ENCODE peak calls at places on chromosomes 5 and 9, in six cellular contexts. Y is A549, S is HepG2, K is K562, L is endothelial cell of umbilical vein, A is GM12878. I is an unnamed sample.

GRCh38 chr9:125455132-125455531 is 193.5 kb downstream of the GAPVD1 start:
- DNase-seq in Y (no peak), S (no peak), K (no peak), L (no peak), A (no peak), I (no peak)

GRCh38 chr9:88890546-88890945 is 100.7 kb upstream of the S1PR3 start:
- DNase-seq in K (no peak), Y (no peak), L (no peak), A (no peak), S (no peak), I (no peak)

GRCh38 chr9:135282001-135282731 is 194.7 kb downstream of the OLFM1 start:
- DNase-seq in Y (peak), K (peak), S (peak), A (no peak), L (no peak), I (no peak)

GRCh38 chr5:143749581-143750204 is 62.3 kb upstream of the HMHB1 start:
- DNase-seq in L (no peak), A (no peak), S (peak), Y (no peak), K (no peak), I (no peak)

GRCh38 chr5:80654054-80654390 is 430 bp upstream of the MSH3 start:
- DNase-seq in S (peak), L (peak), K (peak), A (no peak), Y (peak), I (peak)

GRCh38 chr9:21989440-21990189 is 4.6 kb downstream of the CDKN2A start:
- DNase-seq in Y (no peak), S (no peak), L (no peak), K (no peak), A (no peak), I (no peak)

GRCh38 chr5:127031147-127031862 is 947 bp upstream of the MARCHF3 start:
- DNase-seq in L (no peak), K (no peak), Y (peak), S (no peak), A (no peak), I (peak)

GRCh38 chr9:92543972-92544371 is 8.2 kb upstream of the ECM2 start:
- DNase-seq in Y (no peak), L (no peak), K (no peak), A (no peak), S (no peak), I (no peak)

GRCh38 chr5:104081232-104081631 is 518.6 kb upstream of the NUDT12 start:
- DNase-seq in K (no peak), L (no peak), A (no peak), S (no peak), Y (no peak), I (no peak)

GRCh38 chr5:73125289-73125688 is 4.9 kb downstream of the TMEM171 start:
- DNase-seq in K (no peak), S (no peak), A (no peak), L (no peak), Y (no peak), I (no peak)

GRCh38 chr9:122008559-122008958 is 84.5 kb downstream of the TTLL11 start:
- DNase-seq in S (no peak), L (no peak), K (no peak), A (no peak), Y (no peak), I (no peak)

GRCh38 chr5:66848749-66849641 is 252.8 kb downstream of the MAST4 start:
- DNase-seq in Y (no peak), L (peak), S (no peak), K (no peak), A (no peak), I (no peak)

GRCh38 chr9:111870774-111871542 is 25.7 kb upstream of the UGCG start:
- DNase-seq in Y (no peak), L (no peak), K (no peak), A (peak), S (no peak), I (no peak)

GRCh38 chr9:73869261-73869660 is 627.9 kb upstream of the RORB start:
- DNase-seq in S (peak), L (peak), Y (peak), K (peak), A (peak), I (peak)

GRCh38 chr9:110744753-110745522 is 76.3 kb downstream of the MUSK start:
- DNase-seq in Y (peak), L (peak), A (no peak), S (no peak), K (no peak), I (no peak)

GRCh38 chr9:92738661-92739081 is 26.0 kb downstream of the BICD2 start:
- DNase-seq in Y (no peak), S (no peak), A (no peak), K (no peak), L (no peak), I (no peak)

GRCh38 chr9:108397286-108397685 is 458.5 kb downstream of the ACTL7B start:
- DNase-seq in K (no peak), L (no peak), S (no peak), Y (no peak), A (no peak), I (no peak)

GRCh38 chr5:142925795-142926194 is 155.6 kb downstream of the ARHGAP26 start:
- DNase-seq in S (no peak), K (no peak), Y (peak), A (no peak), L (peak), I (no peak)

GRCh38 chr5:34894716-34895115 is 20.6 kb downstream of the RAD1 start:
- DNase-seq in L (no peak), K (no peak), Y (no peak), A (no peak), S (no peak), I (no peak)

GRCh38 chr9:107299437-107299836 is 16.4 kb downstream of the RAD23B start:
- DNase-seq in Y (no peak), S (no peak), A (no peak), K (no peak), L (peak), I (no peak)

GRCh38 chr5:57836921-57837320 is 354.3 kb upstream of the ACTBL2 start:
- DNase-seq in L (no peak), K (no peak), A (no peak), Y (no peak), S (no peak), I (no peak)

GRCh38 chr5:39198080-39198479 is 21.3 kb downstream of the FYB1 start:
- DNase-seq in L (no peak), S (peak), A (no peak), Y (peak), K (no peak), I (no peak)

GRCh38 chr9:21804791-21805190 is 2.4 kb downstream of the MTAP start:
- DNase-seq in L (no peak), S (no peak), Y (no peak), K (no peak), A (no peak), I (no peak)

GRCh38 chr5:108148715-108149139 is 233.2 kb downstream of the FBXL17 start:
- DNase-seq in L (peak), K (peak), S (peak), Y (peak), A (no peak), I (peak)

GRCh38 chr5:178869577-178869976 is 9.8 kb downstream of the ZNF354B start:
- DNase-seq in S (no peak), Y (no peak), K (no peak), A (no peak), L (no peak), I (no peak)

GRCh38 chr9:68706579-68707201 is 1.6 kb downstream of the PIP5K1B start:
- DNase-seq in L (no peak), A (peak), S (no peak), K (no peak), Y (no peak), I (no peak)

GRCh38 chr9:115391166-115391825 is 273.3 kb upstream of the TNC start:
- DNase-seq in L (no peak), S (no peak), Y (no peak), A (no peak), K (no peak), I (no peak)

GRCh38 chr5:71662381-71662780 is 56.7 kb upstream of the CARTPT start:
- DNase-seq in K (no peak), L (no peak), S (no peak), Y (no peak), A (no peak), I (no peak)

GRCh38 chr5:159768243-159768642 is 148.0 kb upstream of the ADRA1B start:
- DNase-seq in L (no peak), Y (no peak), K (no peak), A (no peak), S (no peak), I (no peak)

GRCh38 chr9:136820947-136821332 is 13.2 kb downstream of the RABL6 start:
- DNase-seq in K (no peak), Y (no peak), A (no peak), S (no peak), L (peak), I (no peak)

GRCh38 chr5:30099634-30100033 is 1093.9 kb upstream of the CDH6 start:
- DNase-seq in Y (peak), K (no peak), A (no peak), S (no peak), L (no peak), I (no peak)

GRCh38 chr5:146805099-146805498 is 73.5 kb downstream of the PPP2R2B start:
- DNase-seq in L (no peak), Y (no peak), S (no peak), A (no peak), K (no peak), I (no peak)

GRCh38 chr9:2466703-2467102 is 154.9 kb upstream of the VLDLR start:
- DNase-seq in Y (no peak), L (no peak), K (no peak), A (no peak), S (no peak), I (no peak)

GRCh38 chr9:2473691-2474090 is 147.9 kb upstream of the VLDLR start:
- DNase-seq in S (no peak), L (no peak), A (no peak), Y (no peak), K (no peak), I (no peak)

GRCh38 chr9:2465516-2465915 is 156.1 kb upstream of the VLDLR start:
- DNase-seq in L (no peak), Y (no peak), A (no peak), S (no peak), K (no peak), I (no peak)

GRCh38 chr9:2465921-2466460 is 155.6 kb upstream of the VLDLR start:
- DNase-seq in L (no peak), A (peak), K (no peak), S (peak), Y (peak), I (no peak)

DNA sequence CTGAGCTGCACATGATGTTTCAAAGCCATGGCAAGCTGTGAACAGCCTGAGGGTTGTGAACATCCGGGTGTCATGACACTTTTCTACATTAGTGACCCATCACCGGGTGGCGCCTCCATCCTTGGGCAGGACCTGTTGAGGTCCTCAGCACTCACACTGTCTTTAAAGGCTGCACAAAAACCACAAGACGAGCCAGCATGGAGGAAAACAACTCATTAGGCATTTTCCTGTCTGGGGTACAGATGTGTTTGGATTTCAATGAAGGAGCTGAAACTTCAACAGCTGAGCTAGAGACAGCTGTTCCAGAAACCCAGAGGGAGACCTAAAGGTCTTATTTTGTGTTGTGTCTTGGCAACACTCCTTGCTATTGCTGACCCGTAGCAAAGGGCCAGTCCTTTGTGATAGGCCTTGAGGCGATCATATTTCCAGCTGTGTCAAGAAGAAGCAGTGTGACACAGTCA is 151.9 kb upstream of the VLDLR start:
- DNase-seq in K (no peak), S (no peak), L (peak), Y (peak), A (peak), I (peak)
- TF ChIP-seq MYC in K (no peak), S (no peak), L (no peak), Y (no peak), A (no peak), I (peak)

GRCh38 chr9:6006968-6007769 is 8.3 kb downstream of the RANBP6 start:
- DNase-seq in L (peak), K (peak), S (peak), A (peak), Y (peak), I (peak)

GRCh38 chr9:6007770-6008168 is 7.7 kb downstream of the RANBP6 start:
- DNase-seq in A (no peak), L (peak), S (peak), Y (peak), K (peak), I (peak)

DNA sequence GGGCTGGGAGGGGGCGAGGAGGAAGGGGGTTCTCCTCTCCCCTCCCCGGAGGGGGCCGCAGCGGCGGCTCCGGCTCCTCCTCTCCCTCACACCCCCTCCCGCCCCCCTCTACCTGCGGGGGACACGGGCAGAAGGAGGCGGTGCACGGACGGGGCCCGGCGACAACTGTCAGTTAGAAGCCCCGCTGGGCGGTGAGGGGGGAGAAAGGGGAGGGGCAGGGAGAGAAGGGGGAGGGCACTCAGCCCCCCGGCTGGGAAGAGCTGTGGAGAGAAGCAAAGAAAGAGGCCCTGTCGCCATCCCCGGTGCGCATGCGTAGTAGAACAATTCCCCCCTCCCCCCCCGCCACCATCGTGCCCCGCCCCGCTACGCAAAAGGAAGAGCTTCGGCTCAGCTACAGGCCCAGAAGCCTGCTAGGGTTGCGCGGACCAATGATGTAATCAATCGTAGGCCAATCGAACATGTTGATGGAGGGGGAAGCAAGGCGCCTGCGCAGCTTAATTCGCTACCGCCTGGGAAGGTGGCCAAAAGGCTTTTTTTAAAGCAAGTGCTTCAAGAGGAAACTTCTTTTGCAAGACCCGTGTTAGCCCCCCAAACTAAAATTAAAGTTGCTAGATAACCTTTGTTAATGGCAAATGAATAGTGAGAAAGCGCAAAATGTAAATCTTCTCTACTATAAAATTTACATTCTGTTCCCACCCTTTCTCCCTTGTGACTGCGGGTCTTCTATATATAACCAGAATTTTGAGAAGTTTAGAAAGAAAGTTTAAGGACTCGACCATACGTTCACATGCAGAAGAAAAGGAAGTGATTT is 7.0 kb downstream of the RANBP6 start:
- DNase-seq in K (peak), A (peak), L (peak), S (peak), Y (peak), I (peak)
- TF ChIP-seq POLR2A in K (peak), A (peak), L (peak), S (peak), Y (no peak), I (peak)

GRCh38 chr5:140835622-140836510 is 1.8 kb downstream of the PCDHA7 start:
- DNase-seq in K (no peak), Y (no peak), L (no peak), A (no peak), S (no peak), I (no peak)

GRCh38 chr5:140842798-140843733 is 2.1 kb downstream of the PCDHA8 start:
- DNase-seq in S (no peak), Y (no peak), L (no peak), A (no peak), K (no peak), I (no peak)

GRCh38 chr5:140840978-140841962 is at the start of gene PCDHA8:
- DNase-seq in K (peak), S (peak), A (no peak), L (no peak), Y (peak), I (peak)
- TF ChIP-seq CTCF in K (peak), S (peak), A (peak), L (peak), Y (peak), I (peak)

DNA sequence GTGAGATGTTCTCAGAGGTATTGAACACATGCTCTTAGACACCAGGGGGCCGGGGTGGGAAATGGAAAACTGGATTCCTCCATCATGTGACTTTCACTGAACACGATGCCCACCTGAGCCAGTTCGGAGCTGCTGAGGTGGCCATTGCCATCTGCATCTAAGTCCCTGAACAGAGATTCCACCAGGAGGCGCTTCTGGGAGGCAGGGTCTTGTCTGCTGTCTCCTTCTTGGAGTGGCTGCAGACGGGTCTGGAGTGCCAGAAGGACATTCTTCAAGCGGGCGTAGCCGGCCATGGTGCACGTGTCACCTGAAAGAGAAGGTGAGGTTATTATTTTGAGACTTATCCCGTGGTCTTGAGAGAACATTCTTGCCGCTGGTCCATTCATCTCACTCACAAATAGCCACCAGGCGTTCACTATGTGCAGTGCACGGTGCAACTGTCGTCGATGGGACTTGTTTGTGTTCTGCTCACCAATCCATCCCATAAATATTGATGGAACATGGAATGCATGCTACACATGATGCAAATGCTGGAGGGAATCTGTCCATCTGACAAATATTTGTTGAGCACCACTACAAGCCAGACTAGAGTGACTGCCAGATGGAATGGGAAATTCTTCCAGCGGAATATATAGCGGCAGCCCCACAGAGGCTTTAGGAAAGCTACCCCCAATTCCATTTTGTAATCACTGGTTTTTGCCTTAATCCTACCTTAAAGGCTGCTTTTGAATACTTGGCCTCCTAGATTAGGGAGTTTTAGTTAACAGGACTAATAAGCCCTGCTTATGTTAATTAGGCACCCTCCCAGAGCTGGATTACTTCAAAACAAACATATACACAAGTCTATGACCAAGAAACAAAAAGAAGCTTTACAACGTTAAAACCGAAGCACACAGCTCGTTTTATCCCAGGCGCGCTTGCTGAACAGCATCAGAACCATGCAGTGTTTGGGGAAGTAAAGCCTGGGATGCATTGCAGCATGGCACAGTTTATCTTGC is 264.8 kb downstream of the HSPA4 start:
- DNase-seq in S (peak), A (no peak), Y (peak), L (peak), K (peak), I (peak)
- TF ChIP-seq MYC in S (no peak), A (no peak), Y (no peak), L (no peak), K (no peak), I (no peak)

GRCh38 chr9:26744362-26744965 is 148.1 kb downstream of the CAAP1 start:
- DNase-seq in Y (peak), K (peak), A (no peak), L (peak), S (peak), I (peak)

GRCh38 chr9:26745111-26745510 is 147.5 kb downstream of the CAAP1 start:
- DNase-seq in Y (no peak), A (no peak), S (no peak), L (no peak), K (no peak), I (no peak)

GRCh38 chr9:26748449-26749058 is 144.0 kb downstream of the CAAP1 start:
- DNase-seq in A (no peak), S (peak), Y (no peak), K (no peak), L (no peak), I (no peak)

GRCh38 chr9:26747611-26748010 is 145.0 kb downstream of the CAAP1 start:
- DNase-seq in Y (no peak), K (no peak), S (no peak), A (no peak), L (no peak), I (no peak)

GRCh38 chr9:26746357-26747072 is 146.1 kb downstream of the CAAP1 start:
- DNase-seq in Y (peak), L (peak), A (peak), S (peak), K (peak), I (no peak)
- TF ChIP-seq POLR2A in Y (no peak), L (no peak), A (no peak), S (no peak), K (no peak), I (no peak)

GRCh38 chr5:53871772-53872171 is 311.3 kb downstream of the NDUFS4 start:
- DNase-seq in S (no peak), K (no peak), L (no peak), Y (no peak), A (no peak), I (peak)

GRCh38 chr5:53874409-53874808 is 314.0 kb downstream of the NDUFS4 start:
- DNase-seq in A (no peak), Y (peak), K (peak), L (no peak), S (no peak), I (peak)

DNA sequence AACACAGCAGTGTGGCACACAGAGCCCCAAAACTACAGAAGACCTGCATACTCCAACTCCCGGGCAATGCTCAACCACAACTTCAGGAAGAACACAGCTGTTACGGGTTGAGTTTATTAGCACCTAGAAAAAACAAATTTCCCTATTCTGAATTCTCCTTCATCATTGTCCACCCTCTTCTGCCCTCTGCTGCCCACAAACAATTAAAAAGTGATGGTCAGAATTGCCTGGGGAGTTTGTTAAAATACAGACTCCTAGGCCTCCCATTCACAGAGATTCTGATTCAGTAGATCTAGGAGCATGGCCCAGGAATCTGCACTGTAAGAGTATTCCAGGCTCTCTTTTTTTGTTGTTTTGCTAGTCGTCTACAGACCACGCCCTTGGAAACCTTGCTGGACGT is 310.6 kb downstream of the NDUFS4 start:
- DNase-seq in L (peak), A (no peak), S (no peak), K (no peak), Y (peak), I (no peak)
- TF ChIP-seq CTCF in L (no peak), A (no peak), S (peak), K (peak), Y (no peak), I (no peak)

GRCh38 chr5:1934801-1935429 is 52.2 kb upstream of the IRX4 start:
- DNase-seq in K (no peak), A (no peak), S (no peak), Y (no peak), L (no peak), I (no peak)
- TF ChIP-seq MYC in K (no peak), A (no peak), S (no peak), Y (no peak), L (no peak), I (no peak)

I was measured in NB4.